ENCODE peak calls at places on chromosome 14, in five cellular contexts. S is mesothelial cell of epicardium, I is ovary, O is heart right ventricle, J is Calu3. D is an unnamed sample.
A peak's percentile ranks its signal among the peaks of the same experiment; 100 is the strongest.

GRCh38 chr14:89185919-89186849 is 230.8 kb downstream of the FOXN3 start:
- DNase-seq in S (no peak), I (no peak), O (no peak), J (no peak), D (no peak)

GRCh38 chr14:84042992-84043391 is 1487.0 kb upstream of the FLRT2 start:
- DNase-seq in S (no peak), I (no peak), O (no peak), J (no peak), D (no peak)

GRCh38 chr14:89383171-89383845 is 33.7 kb downstream of the FOXN3 start:
- DNase-seq in S (no peak), I (no peak), O (no peak), J (no peak), D (no peak)

GRCh38 chr14:80213602-80214001 is 2.3 kb upstream of the DIO2 start:
- DNase-seq in S (no peak), I (no peak), O (no peak), J (peak; percentile 61), D (peak; percentile 25)

GRCh38 chr14:96574633-96575191 is 72.5 kb downstream of the PAPOLA start:
- DNase-seq in S (no peak), I (no peak), O (no peak), J (no peak), D (no peak)

GRCh38 chr14:91249841-91250616 is 5.5 kb upstream of the GPR68 start:
- DNase-seq in S (no peak), I (no peak), O (no peak), J (peak; percentile 77), D (peak; percentile 70)

GRCh38 chr14:92625213-92625612 is 111.6 kb downstream of the RIN3 start:
- DNase-seq in S (no peak), I (no peak), O (no peak), J (no peak), D (no peak)

GRCh38 chr14:74018029-74018703 is 922 bp downstream of the ENTPD5 start:
- DNase-seq in S (no peak), I (no peak), O (no peak), J (no peak), D (no peak)

GRCh38 chr14:75291331-75291730 is 12.7 kb downstream of the FOS start:
- DNase-seq in S (no peak), I (no peak), O (no peak), J (no peak), D (no peak)

GRCh38 chr14:89332031-89332430 is 85.0 kb downstream of the FOXN3 start:
- DNase-seq in S (no peak), I (no peak), O (no peak), J (no peak), D (no peak)

DNA sequence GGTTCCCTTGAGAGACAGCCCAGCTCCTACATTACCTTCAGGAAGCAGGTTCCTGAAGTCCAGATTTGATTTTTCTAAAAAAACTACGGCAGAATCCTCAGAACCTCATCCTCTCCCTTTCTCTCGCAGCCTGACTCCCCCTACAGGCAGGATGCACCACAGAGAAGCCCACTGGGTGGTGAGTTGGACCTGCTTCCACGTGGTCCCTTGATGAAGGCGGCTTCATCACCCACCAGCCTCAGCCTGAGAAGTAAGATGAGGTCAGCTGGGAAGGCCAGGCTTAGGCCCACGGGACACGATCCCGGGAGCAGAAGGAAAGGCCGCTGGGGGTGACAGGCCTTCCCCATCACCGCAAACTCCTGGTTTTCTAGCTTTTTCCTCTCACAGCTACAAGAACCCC is 83.0 kb downstream of the ACTN1 start:
- DNase-seq in S (no peak), I (no peak), O (no peak), J (no peak), D (no peak)
- TF ChIP-seq CTCF in S (no peak), I (no peak), O (peak; percentile 29), J (no peak), D (no peak)

GRCh38 chr14:22865424-22866215 is 5.9 kb upstream of the LRP10 start:
- DNase-seq in S (no peak), I (no peak), O (no peak), J (no peak), D (peak; percentile 33)
- TF ChIP-seq CTCF in S (no peak), I (no peak), O (peak; percentile 22), J (no peak), D (peak; percentile 28)

GRCh38 chr14:21092147-21093011 is 6.1 kb downstream of the ZNF219 start:
- DNase-seq in S (peak; percentile 95), I (peak; percentile 86), O (peak; percentile 80), J (peak; percentile 90), D (peak; percentile 94)

GRCh38 chr14:21093018-21093417 is 5.4 kb downstream of the ZNF219 start:
- DNase-seq in S (no peak), I (no peak), O (peak; percentile 4), J (no peak), D (no peak)

GRCh38 chr14:21091784-21092146 is 6.7 kb downstream of the ZNF219 start:
- DNase-seq in S (no peak), I (no peak), O (peak; percentile 5), J (no peak), D (no peak)

GRCh38 chr14:21095430-21096205 is 2.8 kb downstream of the ZNF219 start:
- DNase-seq in S (no peak), I (no peak), O (peak; percentile 23), J (no peak), D (no peak)

GRCh38 chr14:21093769-21094681 is 4.4 kb downstream of the ZNF219 start:
- DNase-seq in S (no peak), I (no peak), O (no peak), J (no peak), D (no peak)
- TF ChIP-seq CTCF in S (peak; percentile 17), I (no peak), O (no peak), J (no peak), D (no peak)

GRCh38 chr14:69708586-69709169 is 58.3 kb upstream of the SRSF5 start:
- DNase-seq in S (no peak), I (no peak), O (no peak), J (peak; percentile 50), D (peak; percentile 58)
- TF ChIP-seq CTCF in S (no peak), I (no peak), O (no peak), J (peak; percentile 26), D (peak; percentile 60)

GRCh38 chr14:72023128-72024042 is 91.2 kb downstream of the RGS6 start:
- DNase-seq in S (no peak), I (no peak), O (no peak), J (no peak), D (no peak)

GRCh38 chr14:72024504-72024903 is 92.3 kb downstream of the RGS6 start:
- DNase-seq in S (no peak), I (no peak), O (no peak), J (no peak), D (no peak)

GRCh38 chr14:72024043-72024407 is 91.8 kb downstream of the RGS6 start:
- DNase-seq in S (no peak), I (no peak), O (peak; percentile 14), J (peak; percentile 44), D (peak; percentile 65)
- TF ChIP-seq CTCF in S (peak; percentile 81), I (no peak), O (peak; percentile 60), J (no peak), D (peak; percentile 70)

GRCh38 chr14:101737414-101738367 is 23.8 kb upstream of the PPP2R5C start:
- DNase-seq in S (no peak), I (no peak), O (no peak), J (no peak), D (peak; percentile 68)
- TF ChIP-seq CTCF in S (no peak), I (no peak), O (no peak), J (no peak), D (no peak)

D was measured in activated CD8-positive, alpha-beta T cell treated with anti-CD3 and anti-CD28 coated beads for 36 hours.